ENCODE peak calls at places on chromosomes 3 and 15, in six cellular contexts. G, J, P, I, Q and B are unnamed samples.

GRCh38 chr15:92914768-92915221 is 14.7 kb downstream of the CHD2 start:
- DNase-seq in Q (no peak), P (no peak), G (no peak), J (no peak), I (no peak), B (no peak)

GRCh38 chr3:187725653-187726370 is 19.5 kb downstream of the BCL6 start:
- DNase-seq in P (no peak), G (no peak), I (no peak), J (no peak), Q (no peak), B (no peak)

GRCh38 chr3:100093826-100094225 is 20.5 kb downstream of the FILIP1L start:
- DNase-seq in I (no peak), J (no peak), P (no peak), G (no peak), Q (no peak), B (no peak)

GRCh38 chr3:66413151-66413751 is 87.6 kb downstream of the LRIG1 start:
- DNase-seq in G (peak; percentile 77), Q (no peak), I (peak; percentile 93), P (peak; percentile 82), J (no peak), B (peak; percentile 63)

GRCh38 chr3:149832086-149832485 is 19.1 kb downstream of the RNF13 start:
- DNase-seq in I (peak; percentile 38), J (no peak), P (no peak), Q (no peak), G (no peak), B (no peak)

GRCh38 chr15:98123834-98124233 is 163.3 kb downstream of the ARRDC4 start:
- DNase-seq in I (no peak), J (no peak), G (no peak), P (no peak), Q (no peak), B (no peak)

GRCh38 chr15:88610756-88611231 is 10.3 kb upstream of the AEN start:
- DNase-seq in G (no peak), Q (no peak), P (no peak), I (no peak), J (no peak), B (no peak)

GRCh38 chr3:110697961-110698360 is 373.7 kb upstream of the NECTIN3 start:
- DNase-seq in G (no peak), J (no peak), P (peak; percentile 41), I (no peak), Q (no peak), B (no peak)

GRCh38 chr3:16433701-16434151 is 79.8 kb downstream of the RFTN1 start:
- DNase-seq in P (no peak), Q (no peak), J (no peak), I (no peak), G (no peak), B (no peak)

GRCh38 chr3:41223691-41224090 is 24.4 kb downstream of the CTNNB1 start:
- DNase-seq in I (no peak), P (no peak), Q (no peak), J (no peak), G (no peak), B (no peak)

GRCh38 chr3:171838218-171838720 is 4.9 kb upstream of the TMEM212 start:
- DNase-seq in I (no peak), P (peak; percentile 91), G (no peak), J (peak; percentile 68), Q (no peak), B (no peak)
- TF ChIP-seq CTCF in I (no peak), P (peak; percentile 29), G (peak; percentile 25), J (no peak), Q (peak; percentile 15), B (no peak)

GRCh38 chr3:107598926-107599754 is 76.4 kb downstream of the BBX start:
- DNase-seq in G (no peak), I (no peak), P (peak; percentile 55), J (peak; percentile 57), Q (no peak), B (no peak)
- H3K4me3 ChIP-seq in G (peak overlapping the region; percentile 43), I (peak overlapping the region; percentile 44), P (peak overlapping the region; percentile 43), J (peak overlapping the region; percentile 62), Q (peak overlapping the region; percentile 43), B (peak overlapping the region; percentile 11)

GRCh38 chr15:56815247-56815646 is 81.9 kb upstream of the ZNF280D start:
- DNase-seq in G (no peak), I (no peak), J (peak; percentile 56), Q (no peak), P (no peak), B (no peak)

GRCh38 chr15:56817690-56818089 is 84.4 kb upstream of the ZNF280D start:
- DNase-seq in J (no peak), Q (no peak), I (no peak), P (no peak), G (no peak), B (no peak)

GRCh38 chr15:56820333-56820732 is 87.0 kb upstream of the ZNF280D start:
- DNase-seq in P (no peak), G (no peak), J (no peak), I (no peak), Q (no peak), B (no peak)

GRCh38 chr15:56814429-56814828 is 81.1 kb upstream of the ZNF280D start:
- DNase-seq in G (no peak), J (no peak), I (no peak), Q (no peak), P (no peak), B (no peak)

DNA sequence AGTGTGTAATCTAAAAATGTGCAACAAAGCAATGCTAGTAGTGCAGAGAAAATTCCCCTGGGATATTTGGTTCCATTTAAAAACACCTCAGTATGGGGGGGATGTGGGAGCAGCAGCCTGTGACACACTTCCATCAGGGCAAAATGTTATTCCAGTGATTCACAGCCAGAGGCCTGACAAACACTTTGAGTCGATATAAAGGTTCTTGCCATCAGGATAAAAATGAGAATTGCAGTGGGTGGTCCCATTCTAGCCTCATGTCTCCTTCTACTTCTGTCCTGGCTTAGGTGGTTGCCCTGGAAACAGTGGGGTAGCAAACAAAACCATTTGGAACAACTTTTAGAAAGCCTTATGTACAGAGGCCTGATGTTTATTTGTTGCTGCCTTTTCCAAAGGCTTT is 84.0 kb upstream of the ZNF280D start:
- DNase-seq in G (no peak), J (no peak), I (no peak), P (peak; percentile 79), Q (no peak), B (no peak)
- TF ChIP-seq CTCF in G (no peak), J (no peak), I (no peak), P (peak; percentile 27), Q (no peak), B (no peak)

GRCh38 chr15:67241132-67241855 is 13.2 kb downstream of the AAGAB start:
- DNase-seq in P (no peak), J (no peak), I (no peak), Q (no peak), G (no peak), B (no peak)
- H3K4me3 ChIP-seq in P (no peak overlapping the region), J (no peak overlapping the region), I (no peak overlapping the region), Q (no peak overlapping the region), G (no peak overlapping the region), B (no peak overlapping the region)

GRCh38 chr15:43208052-43209002 is 12.5 kb downstream of the EPB42 start:
- DNase-seq in P (no peak), G (no peak), J (no peak), Q (no peak), I (no peak), B (no peak)

GRCh38 chr15:43210172-43210745 is 10.6 kb downstream of the EPB42 start:
- DNase-seq in G (no peak), Q (no peak), P (no peak), I (no peak), J (no peak), B (no peak)

GRCh38 chr15:43210807-43211206 is 10.0 kb downstream of the EPB42 start:
- DNase-seq in I (no peak), Q (no peak), G (no peak), P (no peak), J (no peak), B (no peak)

GRCh38 chr15:43211336-43211735 is 9.5 kb downstream of the EPB42 start:
- DNase-seq in P (no peak), Q (no peak), I (no peak), J (no peak), G (no peak), B (no peak)

DNA sequence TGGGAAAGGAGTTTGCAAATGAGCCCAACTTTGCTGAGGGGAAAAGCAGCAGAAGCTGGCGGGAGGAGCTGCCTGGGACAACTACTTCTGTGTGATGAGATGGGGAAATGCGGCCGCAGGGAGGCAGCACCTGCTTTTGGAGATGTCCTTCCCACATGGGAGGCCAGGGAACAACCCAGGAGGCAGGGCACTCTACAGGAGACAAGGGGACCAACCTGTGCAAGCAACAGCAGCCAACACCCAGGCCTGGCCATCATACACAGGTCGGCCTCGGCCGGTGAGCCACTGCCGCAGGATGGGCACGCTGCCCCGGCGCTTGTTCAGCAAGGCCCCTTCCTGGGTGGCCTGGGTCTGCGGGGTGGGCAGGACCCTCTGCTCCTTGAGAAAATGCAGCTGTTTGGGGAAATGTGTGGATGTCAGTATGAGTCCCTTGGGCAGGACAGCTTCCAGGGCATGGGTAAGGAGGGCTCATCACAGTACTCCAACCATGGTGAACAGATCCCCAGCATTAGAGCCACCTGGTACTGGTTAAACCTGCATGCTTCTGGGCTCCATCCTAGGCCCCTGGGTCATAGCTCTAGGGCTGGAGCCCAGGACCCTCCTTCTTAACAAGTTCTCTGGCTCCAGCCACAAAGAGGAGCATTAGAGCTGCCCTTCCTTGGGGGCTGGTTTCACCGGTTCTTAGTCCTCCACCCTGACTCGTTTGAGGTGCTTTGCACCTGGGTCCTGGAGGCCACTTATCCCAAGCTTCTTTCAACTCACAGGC is 11.6 kb downstream of the EPB42 start:
- DNase-seq in P (no peak), Q (no peak), G (no peak), I (no peak), J (no peak), B (no peak)
- TF ChIP-seq CTCF in P (peak; percentile 42), Q (no peak), G (peak; percentile 29), I (no peak), J (peak; percentile 13), B (no peak)

DNA sequence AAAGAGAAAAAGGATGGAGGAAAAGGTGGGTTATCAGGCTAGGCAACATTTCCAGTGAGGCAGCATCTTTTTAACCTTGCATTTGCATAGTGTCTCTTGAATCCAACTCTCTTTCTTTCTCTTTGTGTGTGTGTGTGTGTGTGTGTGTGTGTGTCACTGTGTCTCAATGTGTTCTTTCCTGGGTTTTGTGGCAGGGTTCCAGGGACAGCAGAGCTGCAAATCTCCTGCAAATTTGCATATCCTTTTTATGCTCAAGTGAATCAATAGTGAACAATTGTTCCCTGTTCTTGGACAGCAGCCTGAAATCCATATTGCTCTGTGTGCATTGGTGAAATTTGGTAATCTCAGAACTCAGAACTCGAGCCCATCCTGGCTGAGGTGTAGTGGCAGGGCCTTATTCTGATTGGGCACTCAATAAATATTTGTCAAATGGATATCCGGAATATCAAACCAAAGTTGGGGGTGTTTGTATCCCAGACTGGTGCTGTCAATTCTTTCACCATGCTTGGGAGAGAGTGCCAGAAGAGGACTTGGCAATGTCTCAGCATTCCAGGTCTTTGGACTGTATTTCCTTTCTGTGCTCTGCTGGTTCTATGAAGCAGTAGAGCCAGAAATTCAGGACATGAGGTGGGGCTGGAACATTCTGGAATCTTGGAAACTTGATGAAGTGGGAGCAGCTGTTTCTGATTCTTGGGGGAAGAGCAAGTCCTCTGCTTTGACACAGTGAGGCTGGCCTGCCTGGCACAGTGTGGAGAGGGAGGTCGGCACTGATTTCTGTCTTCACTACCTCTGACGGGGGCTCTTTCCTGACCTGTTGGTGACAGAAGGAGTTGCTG is 380.5 kb upstream of the C2CD4B start:
- DNase-seq in J (peak; percentile 66), G (no peak), P (no peak), Q (no peak), I (peak; percentile 12), B (peak; percentile 53)
- H3K4me3 ChIP-seq in J (no peak overlapping the region), G (no peak overlapping the region), P (no peak overlapping the region), Q (no peak overlapping the region), I (no peak overlapping the region), B (no peak overlapping the region)